ENCODE peak calls at places on chromosome 9, in eight cellular contexts. L is GM23338, O is HCT116, D is neural progenitor cell, H is hepatocyte, R is OCI-LY7, C is GM23248, Y is PC-3. E is an unnamed sample.

GRCh38 chr9:5886114-5886939 is 4.4 kb upstream of the MLANA start:
- DNase-seq in D (peak), O (peak), Y (peak), R (peak), H (peak), L (peak), C (peak), E (peak)

GRCh38 chr9:135093911-135094584 is 6.6 kb downstream of the OLFM1 start:
- DNase-seq in H (no peak), Y (no peak), O (no peak), C (no peak), R (no peak), L (no peak), D (no peak), E (no peak)

GRCh38 chr9:9563817-9564216 is 1049.0 kb downstream of the PTPRD start:
- DNase-seq in Y (no peak), R (no peak), D (no peak), H (no peak), O (no peak), L (no peak), C (no peak), E (no peak)

GRCh38 chr9:38467404-38467803 is 43.1 kb upstream of the IGFBPL1 start:
- DNase-seq in H (no peak), R (no peak), O (no peak), C (no peak), Y (no peak), D (peak), L (no peak), E (no peak)

GRCh38 chr9:130313103-130313858 is 47.7 kb downstream of the HMCN2 start:
- DNase-seq in Y (no peak), D (no peak), O (no peak), R (no peak), L (no peak), H (no peak), C (no peak), E (no peak)

GRCh38 chr9:107711528-107711927 is 222.0 kb upstream of the KLF4 start:
- DNase-seq in L (no peak), C (peak), Y (peak), R (no peak), O (peak), H (peak), D (no peak), E (no peak)

GRCh38 chr9:120715331-120715924 is 1.2 kb upstream of the MEGF9 start:
- DNase-seq in D (peak), H (peak), C (peak), R (no peak), O (no peak), L (peak), Y (no peak), E (no peak)

GRCh38 chr9:9846538-9846937 is 766.3 kb downstream of the PTPRD start:
- DNase-seq in L (no peak), Y (no peak), D (no peak), O (no peak), R (peak), C (no peak), H (no peak), E (peak)

GRCh38 chr9:88085481-88085880 is 52.8 kb downstream of the SPATA31C2 start:
- DNase-seq in H (no peak), D (no peak), O (no peak), R (no peak), L (no peak), C (no peak), Y (no peak), E (no peak)

GRCh38 chr9:131594906-131595675 is 49.8 kb downstream of the PRRT1B start:
- DNase-seq in Y (no peak), L (no peak), R (no peak), H (no peak), D (no peak), C (no peak), O (no peak), E (no peak)

GRCh38 chr9:118364266-118365075 is 660.3 kb downstream of the TLR4 start:
- DNase-seq in O (no peak), Y (no peak), C (no peak), H (no peak), R (no peak), L (no peak), D (no peak), E (no peak)
- TF ChIP-seq EZH2phosphoT487 in O (no peak), Y (no peak), C (no peak), H (no peak), R (no peak), L (no peak), D (no peak), E (no peak)

DNA sequence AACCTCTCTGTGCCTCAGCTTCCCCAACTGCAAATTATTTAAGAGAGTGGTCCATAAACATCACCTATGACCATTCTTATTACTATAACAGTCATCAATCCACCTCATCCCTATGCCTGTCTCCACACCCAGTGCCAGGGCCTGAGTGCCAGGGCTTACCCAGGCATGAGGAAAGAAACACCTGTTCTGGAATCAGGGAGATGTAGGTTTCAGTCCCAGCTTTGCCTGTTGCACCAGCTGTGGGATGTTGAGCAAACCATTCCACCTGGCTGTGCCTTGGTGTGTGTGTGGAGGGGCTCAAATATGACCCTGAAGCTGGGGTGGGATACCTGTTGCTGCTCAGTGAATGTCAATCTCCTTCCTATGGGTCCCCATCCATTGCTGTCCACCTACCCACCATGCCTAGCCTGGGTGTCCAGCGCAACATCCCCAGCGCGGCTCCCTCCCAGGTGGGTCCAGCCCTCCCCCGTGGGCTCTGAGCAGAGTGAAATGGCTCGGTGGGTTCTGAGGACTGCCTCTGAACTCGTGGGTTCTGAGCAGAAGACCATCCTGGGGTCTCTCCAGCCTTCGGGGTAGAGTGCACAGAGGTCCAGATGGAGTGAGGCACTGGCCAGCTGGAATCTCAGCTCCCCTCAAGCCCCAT is 16.3 kb downstream of the AKNA start:
- DNase-seq in O (no peak), L (no peak), R (no peak), H (no peak), C (no peak), Y (no peak), D (no peak), E (no peak)
- H3K4me3 ChIP-seq in O (no peak), L (peak), R (peak), H (no peak), C (no peak), Y (no peak), D (no peak), E (no peak)

GRCh38 chr9:97638666-97639065 is 5.0 kb downstream of the NCBP1 start:
- DNase-seq in R (peak), H (no peak), Y (peak), O (no peak), D (peak), L (peak), C (peak), E (no peak)

GRCh38 chr9:97645720-97646119 is 12.1 kb downstream of the NCBP1 start:
- DNase-seq in C (no peak), Y (no peak), H (no peak), R (no peak), O (no peak), D (no peak), L (no peak), E (no peak)

GRCh38 chr9:97636903-97637302 is 3.3 kb downstream of the NCBP1 start:
- DNase-seq in D (no peak), R (no peak), C (no peak), H (no peak), L (no peak), Y (no peak), O (no peak), E (no peak)

GRCh38 chr9:97635026-97635425 is 1.4 kb downstream of the NCBP1 start:
- DNase-seq in H (no peak), R (no peak), O (no peak), Y (peak), L (no peak), C (no peak), D (no peak), E (no peak)

DNA sequence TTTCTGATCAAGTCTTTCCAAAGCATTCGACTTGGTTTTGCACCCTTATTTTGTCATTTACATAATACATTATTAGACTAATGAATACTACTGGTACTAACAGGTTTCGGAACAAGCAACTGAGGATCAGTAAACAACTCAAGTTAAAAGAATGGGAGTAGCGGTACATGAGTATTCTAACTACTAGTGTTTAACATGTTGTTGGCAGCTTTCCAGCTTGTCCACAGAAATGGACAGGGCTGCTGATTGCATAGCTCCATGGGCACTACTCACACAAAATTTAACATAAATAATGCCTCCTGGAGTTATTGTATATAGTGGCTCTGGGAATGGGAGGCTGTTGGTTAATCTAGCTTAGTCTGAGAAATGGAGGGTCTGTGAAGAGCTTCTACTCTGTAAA is 6.7 kb downstream of the NCBP1 start:
- DNase-seq in Y (no peak), L (no peak), R (no peak), D (no peak), H (peak), O (no peak), C (peak), E (no peak)
- TF ChIP-seq EZH2phosphoT487 in Y (no peak), L (no peak), R (no peak), D (no peak), H (no peak), O (no peak), C (no peak), E (no peak)

GRCh38 chr9:122904466-122904822 is 715 bp downstream of the RC3H2 start:
- DNase-seq in R (peak), L (peak), Y (peak), H (peak), O (no peak), C (peak), D (peak), E (peak)
- H3K4me3 ChIP-seq in R (peak), L (peak), Y (peak), H (peak), O (peak), C (peak), D (peak), E (peak)

DNA sequence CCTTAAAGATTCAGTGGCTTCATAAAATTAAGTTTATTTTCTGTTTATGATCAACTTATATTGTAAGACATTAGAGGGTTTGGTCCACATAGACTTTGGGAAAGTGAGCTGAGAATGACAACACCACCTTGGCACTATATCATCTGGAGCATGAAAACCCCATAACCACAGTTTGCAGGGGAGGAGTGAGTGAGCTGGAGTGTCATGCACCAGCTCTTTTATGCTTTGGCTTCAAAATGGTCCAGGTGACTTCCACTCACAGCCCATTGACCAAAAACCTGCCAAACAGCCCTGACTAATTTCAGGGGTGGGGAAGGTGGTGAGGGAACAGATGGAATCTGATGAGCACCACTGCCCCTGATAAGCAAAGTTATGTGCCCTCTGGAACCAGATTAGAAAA is 295.8 kb downstream of the DMRTA1 start:
- DNase-seq in R (no peak), O (no peak), Y (peak), D (no peak), C (no peak), H (no peak), L (no peak), E (no peak)
- TF ChIP-seq EZH2phosphoT487 in R (no peak), O (no peak), Y (no peak), D (no peak), C (no peak), H (no peak), L (no peak), E (no peak)

GRCh38 chr9:125407974-125408900 is 146.6 kb downstream of the GAPVD1 start:
- DNase-seq in D (peak), L (peak), H (peak), O (no peak), Y (peak), C (peak), R (peak), E (peak)

GRCh38 chr9:125410522-125410894 is 148.9 kb downstream of the GAPVD1 start:
- DNase-seq in L (no peak), R (no peak), D (no peak), Y (no peak), C (no peak), H (no peak), O (no peak), E (no peak)

GRCh38 chr9:125411171-125411756 is 149.6 kb downstream of the GAPVD1 start:
- DNase-seq in L (no peak), H (no peak), O (no peak), D (no peak), C (no peak), R (no peak), Y (no peak), E (no peak)

GRCh38 chr9:125409217-125409636 is 147.6 kb downstream of the GAPVD1 start:
- DNase-seq in H (no peak), C (peak), L (peak), D (no peak), Y (no peak), O (peak), R (peak), E (no peak)

DNA sequence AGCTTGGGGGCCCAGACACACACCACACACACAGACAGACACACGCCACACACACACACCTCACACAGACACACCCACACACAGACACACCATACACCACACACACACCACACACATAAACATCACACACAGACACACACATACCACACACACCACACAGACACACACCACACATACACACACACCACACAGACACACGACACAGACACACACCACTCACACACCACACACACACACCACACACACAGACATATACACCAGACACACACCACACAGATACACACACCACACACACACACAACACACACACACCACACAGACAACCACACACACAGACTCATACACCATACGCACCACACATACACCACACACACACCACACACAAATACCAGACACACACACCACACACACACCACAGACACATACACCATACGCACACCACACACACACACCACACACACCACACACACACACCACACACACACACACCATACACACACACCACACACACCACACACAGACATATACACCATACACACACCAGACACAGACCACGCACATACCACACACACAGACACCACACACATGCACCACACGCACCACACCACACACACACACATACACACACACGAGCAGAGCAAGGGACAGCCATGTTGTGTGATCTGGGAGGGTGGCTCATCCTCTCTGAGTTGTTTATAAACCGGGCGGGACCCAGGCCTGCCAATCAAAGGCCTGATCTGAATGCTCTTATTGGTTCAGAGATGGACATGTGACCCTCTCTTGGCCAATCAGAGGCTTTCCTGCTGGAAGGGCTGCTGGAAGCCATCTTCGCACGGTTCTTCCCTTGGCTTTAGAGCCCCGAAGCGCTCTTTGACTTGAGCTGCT is 148.3 kb downstream of the GAPVD1 start:
- DNase-seq in H (no peak), O (peak), L (peak), Y (peak), R (peak), D (peak), C (peak), E (peak)
- H3K4me3 ChIP-seq in H (no peak), O (peak), L (no peak), Y (no peak), R (peak), D (no peak), C (no peak), E (no peak)

GRCh38 chr9:113299800-113300292 is 3.3 kb downstream of the RNF183 start:
- DNase-seq in O (no peak), D (no peak), C (peak), L (no peak), R (no peak), H (peak), Y (no peak), E (no peak)
- TF ChIP-seq EZH2phosphoT487 in O (no peak), D (no peak), C (no peak), L (no peak), R (no peak), H (no peak), Y (no peak), E (no peak)

DNA sequence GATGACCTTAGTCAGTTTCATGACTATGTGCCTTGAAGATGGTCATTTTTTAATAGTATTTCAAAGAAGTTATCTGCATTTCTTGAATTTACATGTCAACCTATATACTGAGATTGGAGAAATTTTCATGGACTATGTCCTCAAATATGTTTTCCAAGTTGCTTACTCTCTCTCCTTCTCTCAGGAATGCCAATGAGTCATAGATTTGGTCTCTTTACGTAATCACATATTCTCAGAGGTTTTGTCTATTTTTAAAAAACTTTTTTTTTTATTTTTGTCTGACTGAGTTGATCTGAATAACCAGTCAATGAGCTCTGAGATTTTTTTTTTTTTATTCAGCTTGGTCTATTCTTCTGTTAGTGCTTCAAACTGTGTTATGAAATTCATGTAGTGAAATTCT is 374.7 kb upstream of the GRIN3A start:
- DNase-seq in C (no peak), O (no peak), D (no peak), Y (no peak), H (no peak), L (no peak), R (no peak), E (no peak)
- H3K4me3 ChIP-seq in C (no peak), O (no peak), D (no peak), Y (no peak), H (no peak), L (no peak), R (no peak), E (no peak)

GRCh38 chr9:93996367-93996766 is 41.2 kb upstream of the BARX1 start:
- DNase-seq in H (no peak), Y (no peak), D (no peak), R (no peak), O (no peak), L (no peak), C (no peak), E (no peak)

GRCh38 chr9:94002316-94003140 is 47.4 kb upstream of the BARX1 start:
- DNase-seq in Y (peak), H (peak), O (no peak), C (peak), D (peak), L (peak), R (peak), E (peak)

GRCh38 chr9:93994132-93994531 is 39.0 kb upstream of the BARX1 start:
- DNase-seq in H (no peak), Y (no peak), C (no peak), R (no peak), O (no peak), D (no peak), L (no peak), E (no peak)

GRCh38 chr9:93992830-93993229 is 37.7 kb upstream of the BARX1 start:
- DNase-seq in D (no peak), R (no peak), Y (no peak), C (no peak), H (no peak), L (no peak), O (no peak), E (no peak)

GRCh38 chr9:93996863-93997262 is 41.7 kb upstream of the BARX1 start:
- DNase-seq in O (no peak), D (peak), R (peak), L (peak), C (no peak), H (no peak), Y (peak), E (no peak)
- TF ChIP-seq EZH2phosphoT487 in O (no peak), D (no peak), R (no peak), L (no peak), C (no peak), H (no peak), Y (no peak), E (no peak)

DNA sequence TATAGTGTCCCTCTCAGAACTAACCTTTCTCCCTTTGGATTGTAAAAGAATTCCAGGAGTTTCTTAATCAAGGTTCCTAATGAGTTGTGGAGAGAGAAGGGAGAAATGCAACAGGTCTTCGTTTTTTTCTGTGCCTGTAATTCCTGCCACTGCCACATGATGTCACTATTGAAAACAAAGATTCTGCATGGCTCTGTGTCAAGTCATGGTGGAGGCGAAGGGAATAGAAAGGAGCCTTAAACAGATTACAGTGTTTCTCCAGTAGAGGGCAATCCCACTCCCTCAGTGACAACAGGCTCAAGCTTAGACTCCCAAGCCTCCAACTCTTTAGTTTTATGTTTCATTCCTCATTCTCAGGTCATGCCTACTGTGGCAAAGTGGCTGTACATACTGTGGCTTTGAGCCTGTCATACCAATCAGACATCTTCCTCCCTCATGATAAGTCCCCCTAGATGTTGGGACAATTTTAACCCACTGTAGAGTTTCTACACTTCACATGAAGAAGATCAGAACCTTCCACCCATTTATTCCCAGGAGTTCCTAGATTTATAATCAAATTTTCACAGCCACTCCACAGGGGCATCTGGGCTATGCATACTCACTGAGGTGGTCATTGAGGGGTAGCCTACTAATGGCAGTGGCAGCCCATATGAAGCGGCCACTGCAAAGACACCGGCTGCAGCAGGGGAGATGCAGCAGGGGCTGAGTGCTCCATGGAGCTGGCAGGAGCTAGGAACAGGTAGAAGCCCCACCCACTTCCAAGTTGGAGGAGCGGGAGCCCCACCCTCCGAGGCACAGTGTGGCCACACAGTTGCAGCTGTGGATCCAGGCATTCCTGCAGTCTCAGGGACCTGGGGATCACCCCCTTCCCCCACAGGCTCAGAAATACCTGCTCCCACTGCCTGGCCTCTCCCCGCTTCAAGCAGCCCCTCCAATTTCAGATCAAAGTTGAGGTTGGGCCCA is 97.4 kb upstream of the TRIM32 start:
- DNase-seq in L (peak), D (peak), H (peak), C (peak), Y (peak), O (peak), R (peak), E (peak)
- H3K4me3 ChIP-seq in L (no peak), D (no peak), H (no peak), C (no peak), Y (no peak), O (no peak), R (no peak), E (no peak)

E was measured in MM.1S.